ENCODE peak calls at places on chromosome 14, in eight cellular contexts. B, H, W, Y, L, C, O and U are unnamed samples. For H3K27me3, the result is how much of the 10 kb centered on the place peaks cover.

GRCh38 chr14:94648801-94649200 is 36.6 kb downstream of the SERPINA3 start:
- DNase-seq in W (no peak), O (no peak), L (no peak), H (no peak), Y (no peak), C (no peak), B (no peak), U (no peak)

GRCh38 chr14:104268725-104269436 is 130.5 kb downstream of the KIF26A start:
- DNase-seq in W (no peak), C (no peak), O (no peak), Y (no peak), L (no peak), H (no peak), B (peak), U (peak)

GRCh38 chr14:96805906-96806305 is 8.7 kb downstream of the VRK1 start:
- DNase-seq in H (no peak), C (no peak), Y (no peak), B (no peak), W (no peak), O (no peak), L (no peak), U (no peak)

GRCh38 chr14:26444745-26445144 is 153.1 kb downstream of the NOVA1 start:
- DNase-seq in C (no peak), B (no peak), W (no peak), H (peak), O (no peak), L (no peak), Y (no peak), U (no peak)

GRCh38 chr14:30426463-30426862 is 132.5 kb upstream of the G2E3 start:
- DNase-seq in Y (no peak), H (no peak), C (no peak), W (no peak), L (no peak), O (no peak), B (no peak), U (no peak)

GRCh38 chr14:101072945-101073597 is 169.5 kb upstream of the RTL1 start:
- DNase-seq in Y (no peak), L (no peak), O (peak), C (peak), W (peak), B (peak), H (peak), U (peak)

GRCh38 chr14:99177876-99178630 is 93.9 kb downstream of the BCL11B start:
- DNase-seq in C (no peak), H (no peak), W (no peak), O (no peak), Y (no peak), B (no peak), L (no peak), U (peak)

GRCh38 chr14:51328089-51328941 is 88.3 kb downstream of the TMX1 start:
- DNase-seq in O (peak), B (no peak), H (peak), C (peak), Y (no peak), L (peak), W (peak), U (no peak)

GRCh38 chr14:22002860-22003284 is 329.3 kb upstream of the OR4E1 start:
- DNase-seq in W (no peak), C (no peak), O (peak), L (no peak), Y (no peak), H (no peak), B (no peak), U (no peak)

GRCh38 chr14:52033131-52033642 is 35.7 kb downstream of the NID2 start:
- DNase-seq in W (no peak), C (peak), O (no peak), B (no peak), Y (no peak), H (peak), L (no peak), U (no peak)

GRCh38 chr14:100339757-100340453 is 16.8 kb downstream of the SLC25A47 start:
- DNase-seq in L (no peak), Y (no peak), H (no peak), W (no peak), B (no peak), O (no peak), C (no peak), U (no peak)

GRCh38 chr14:55756563-55756962 is 176.6 kb downstream of the KTN1 start:
- DNase-seq in C (no peak), O (no peak), B (no peak), W (no peak), L (no peak), Y (no peak), H (no peak), U (no peak)

GRCh38 chr14:103209054-103209453 is 85.8 kb downstream of the TNFAIP2 start:
- DNase-seq in L (no peak), B (no peak), Y (no peak), H (no peak), C (no peak), W (no peak), O (no peak), U (no peak)

GRCh38 chr14:92690171-92691011 is 58.0 kb downstream of the LGMN start:
- DNase-seq in B (peak), Y (no peak), H (peak), W (peak), L (no peak), O (no peak), C (peak), U (no peak)

GRCh38 chr14:92687681-92688433 is 60.6 kb downstream of the LGMN start:
- DNase-seq in H (peak), O (peak), C (no peak), B (peak), Y (no peak), L (peak), W (no peak), U (no peak)

GRCh38 chr14:92686411-92686762 is 62.0 kb downstream of the LGMN start:
- DNase-seq in W (no peak), H (no peak), C (no peak), B (no peak), O (no peak), L (no peak), Y (no peak), U (no peak)

GRCh38 chr14:92686763-92687427 is 61.5 kb downstream of the LGMN start:
- DNase-seq in H (peak), B (peak), Y (no peak), O (peak), W (peak), C (peak), L (peak), U (peak)

DNA sequence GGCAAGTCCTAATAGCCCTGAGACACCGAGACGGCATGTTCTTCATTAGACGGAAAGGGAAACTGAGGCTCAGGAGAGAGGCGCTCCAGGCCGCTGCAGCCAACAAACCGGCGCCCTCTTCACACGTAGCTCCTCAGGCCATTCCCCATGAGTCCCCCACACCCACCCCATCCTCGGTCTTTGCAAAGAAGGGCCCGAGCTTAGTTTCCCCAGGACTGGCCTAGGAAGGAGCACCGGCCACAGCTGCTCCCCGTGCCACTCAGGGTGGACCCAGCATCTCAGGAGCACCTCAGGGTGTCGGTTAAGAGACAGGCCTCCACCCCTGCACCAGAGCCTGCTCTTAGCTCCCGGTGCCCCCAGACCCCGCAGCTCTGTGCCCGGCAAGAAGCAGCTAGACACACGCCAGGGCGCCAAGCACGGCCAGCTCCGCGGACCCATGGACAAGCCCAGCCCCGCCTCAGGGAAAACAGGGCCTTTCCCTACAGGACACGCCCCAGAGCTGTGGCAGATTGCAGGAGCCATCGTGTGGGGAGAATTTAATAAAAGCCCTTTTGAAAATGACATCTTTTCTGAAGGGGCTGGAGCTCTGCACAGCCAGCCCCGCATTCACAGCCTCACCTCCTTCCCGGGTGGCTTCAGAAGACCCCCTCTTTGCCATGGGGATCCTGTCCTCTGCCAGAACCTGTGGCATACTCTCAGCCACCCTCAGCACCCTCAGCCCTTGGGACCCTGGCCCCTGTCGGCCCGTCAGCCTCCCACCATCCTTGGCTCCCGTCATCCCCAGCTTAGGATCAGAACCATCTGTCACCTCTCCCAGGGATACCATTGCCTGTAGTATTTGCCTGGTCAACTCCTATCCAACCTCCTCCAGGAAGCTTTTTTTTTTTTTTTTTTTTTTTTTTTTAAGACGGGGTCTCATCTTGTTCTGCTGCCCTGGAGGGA is 59.7 kb downstream of the LGMN start:
- DNase-seq in W (no peak), C (no peak), L (no peak), B (peak), H (no peak), Y (no peak), O (no peak), U (no peak)
- H3K4me3 ChIP-seq in W (no peak), C (no peak), L (peak), B (peak), H (no peak), Y (no peak), O (no peak), U (peak)

GRCh38 chr14:74429991-74430390 is 4.0 kb upstream of the SYNDIG1L start:
- DNase-seq in L (no peak), C (no peak), B (no peak), W (no peak), Y (no peak), O (no peak), H (no peak), U (no peak)
- H3K27me3 ChIP-seq in L (under half), C (under half), B (under half), W (under half), Y (under half), O (under half), H (under half), U (under half)

GRCh38 chr14:35404496-35405303 is at the start of gene NFKBIA:
- DNase-seq in C (peak), W (peak), O (peak), H (peak), B (peak), L (peak), Y (peak), U (peak)
- TF ChIP-seq CTCF in C (peak), W (no peak), O (peak), H (peak), B (no peak), L (peak), Y (peak), U (no peak)

DNA sequence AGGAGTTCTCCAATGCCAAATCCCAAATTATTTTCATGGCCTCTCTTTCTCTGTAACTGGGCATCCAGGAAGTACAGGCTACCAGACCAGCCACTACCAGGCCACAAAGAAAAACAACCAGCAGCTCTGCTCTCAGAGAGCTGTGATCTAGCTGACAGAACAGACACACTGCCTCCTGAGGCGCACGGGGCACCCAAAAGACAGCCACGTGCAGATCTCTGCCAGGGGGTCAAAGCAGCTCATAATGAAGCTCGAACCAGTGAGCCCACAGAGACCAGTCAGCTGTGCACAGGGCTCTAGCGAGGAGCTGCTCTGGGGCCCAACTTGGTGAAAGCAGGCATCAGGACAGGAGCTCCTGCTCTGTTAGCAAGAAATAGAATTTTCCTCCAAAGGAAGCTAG is 30.4 kb downstream of the ACTN1 start:
- DNase-seq in Y (no peak), L (no peak), W (no peak), O (no peak), H (no peak), B (peak), C (no peak), U (no peak)
- H3K4me3 ChIP-seq in Y (no peak), L (no peak), W (no peak), O (no peak), H (no peak), B (no peak), C (no peak), U (no peak)

DNA sequence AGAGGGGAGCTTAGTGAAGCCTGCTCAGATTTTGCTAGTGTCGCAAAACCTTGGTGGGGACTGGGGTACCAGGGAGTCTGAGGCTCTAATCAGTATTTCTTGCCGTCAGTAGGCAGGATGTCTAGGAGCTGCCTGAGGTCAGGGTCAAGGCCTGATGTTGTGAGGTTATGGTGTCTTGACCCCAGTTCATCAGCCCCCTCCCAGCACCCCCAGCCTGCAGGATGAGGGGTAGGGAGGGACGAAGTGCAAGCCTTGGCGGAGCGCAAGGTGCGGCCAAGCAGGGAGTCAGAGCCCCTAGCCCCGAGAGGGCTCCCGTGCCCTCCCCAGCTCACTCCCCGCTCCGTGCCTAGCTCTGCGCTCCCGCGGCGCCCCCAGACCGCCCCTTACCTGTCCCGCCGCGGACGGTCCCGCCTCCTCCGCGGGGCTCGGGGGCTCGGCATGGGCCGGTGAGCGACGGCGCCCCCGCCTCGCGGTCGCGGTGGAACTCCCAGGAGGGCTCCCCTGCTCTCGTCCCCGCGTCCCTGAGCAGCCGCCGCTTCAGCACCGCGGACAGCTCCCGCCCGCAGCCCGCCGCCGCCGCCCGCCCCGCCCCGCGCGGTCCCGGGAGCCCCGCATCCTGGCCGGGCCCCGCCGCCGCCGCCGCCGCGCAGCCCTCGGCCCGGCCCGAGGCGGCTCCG is 347 bp downstream of the SYNDIG1L start:
- DNase-seq in W (no peak), Y (no peak), B (no peak), O (peak), C (no peak), L (peak), H (no peak), U (peak)
- H3K27me3 ChIP-seq in W (under half), Y (under half), B (under half), O (under half), C (under half), L (under half), H (half or more), U (under half)

DNA sequence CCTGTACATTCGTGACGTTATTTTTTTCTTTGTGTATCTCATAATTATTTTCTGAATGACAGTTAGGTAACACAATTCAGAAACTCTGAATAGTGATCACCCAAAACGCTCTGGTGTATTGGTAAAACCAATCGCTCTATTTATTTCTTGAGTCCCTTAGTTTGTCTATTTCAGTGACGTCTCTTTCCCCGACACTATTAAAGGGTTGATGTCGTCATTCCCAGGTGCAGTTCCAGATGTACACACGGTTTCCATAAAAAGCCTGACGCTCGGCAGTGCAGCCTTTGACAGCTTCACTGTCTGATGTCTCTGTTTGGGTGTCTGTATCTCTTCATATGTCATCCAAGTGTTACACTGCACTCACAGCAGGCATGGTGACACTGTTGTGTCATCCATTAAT is 701.4 kb downstream of the TMEM121 start:
- DNase-seq in C (no peak), L (no peak), B (no peak), H (no peak), O (no peak), Y (no peak), W (no peak), U (no peak)
- TF ChIP-seq CTCF in C (no peak), L (no peak), B (no peak), H (no peak), O (no peak), Y (no peak), W (no peak), U (no peak)

DNA sequence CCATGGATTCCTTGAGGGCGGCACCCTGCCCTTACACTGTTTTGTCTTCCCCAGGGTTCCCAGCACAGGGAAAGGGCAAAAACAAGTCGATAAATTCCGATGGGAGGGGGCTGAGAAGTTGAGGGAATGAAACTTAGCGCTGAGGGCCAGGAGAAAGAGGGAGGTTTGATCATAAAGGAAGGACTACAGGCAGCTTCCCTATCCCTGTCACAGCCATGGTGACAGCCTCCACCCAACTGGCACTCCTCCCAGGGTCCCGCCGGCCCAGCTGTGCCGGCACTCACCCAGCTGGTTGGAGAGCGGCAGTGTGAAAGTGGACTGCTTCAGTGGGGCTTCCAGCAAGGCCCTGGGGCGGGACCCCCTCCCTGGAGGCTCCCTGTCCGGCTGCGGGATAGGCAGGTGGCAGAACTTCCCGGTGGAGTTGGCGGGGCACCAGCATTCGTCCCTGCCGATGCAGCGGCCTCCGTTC is 58.4 kb downstream of the ISCA2 start:
- DNase-seq in C (no peak), H (no peak), Y (no peak), O (peak), L (peak), W (no peak), B (peak), U (no peak)
- H3K4me3 ChIP-seq in C (no peak), H (no peak), Y (no peak), O (peak), L (no peak), W (no peak), B (no peak), U (no peak)

DNA sequence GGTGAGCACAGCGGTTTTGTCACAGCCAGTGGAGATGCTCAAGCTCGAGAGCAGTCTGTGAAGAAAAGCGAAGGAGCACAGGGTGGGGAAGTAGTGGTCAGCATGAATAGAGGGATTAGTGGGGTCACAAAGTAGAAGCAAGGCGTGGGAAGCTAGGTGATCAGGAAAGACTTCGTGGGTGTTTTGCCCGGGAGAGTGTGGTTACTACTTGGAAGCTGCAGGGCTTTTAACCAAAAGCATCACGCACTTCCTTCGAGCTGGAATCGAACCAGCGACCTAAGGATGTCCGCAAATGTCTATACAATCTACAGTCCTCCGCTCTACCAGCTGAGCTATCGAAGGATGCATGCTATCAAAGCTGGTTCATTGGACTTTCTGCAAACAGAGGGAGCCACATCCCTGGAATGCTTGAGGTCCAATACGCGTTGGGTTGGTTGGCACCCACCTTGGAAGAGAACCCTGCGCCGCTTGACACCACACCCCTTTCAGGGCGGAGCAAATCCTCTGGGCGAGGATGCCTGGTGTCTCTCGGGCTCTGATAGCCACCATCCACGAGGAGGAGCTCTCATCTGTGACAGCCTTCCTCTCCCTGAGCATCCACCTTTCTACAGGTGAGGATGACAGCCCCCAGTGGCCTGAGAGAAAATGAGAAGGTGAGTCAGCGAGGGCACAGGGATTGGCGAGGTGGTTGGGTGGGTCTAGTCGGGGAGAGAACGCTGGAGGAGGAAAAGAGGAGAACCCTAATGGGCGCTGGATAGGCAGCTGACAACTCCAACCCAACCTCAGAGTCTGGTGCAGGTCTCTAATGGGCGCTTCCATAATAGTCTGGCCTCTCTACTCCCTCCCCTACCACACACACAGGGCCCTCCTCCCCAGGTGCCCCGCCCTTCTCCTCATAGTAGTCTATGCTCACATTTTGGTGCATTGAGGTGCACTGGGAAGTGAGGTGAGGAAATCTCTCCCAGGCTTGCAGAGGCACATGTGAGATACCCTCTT is 16.0 kb upstream of the OR6S1 start:
- DNase-seq in B (no peak), L (no peak), O (no peak), H (no peak), C (peak), Y (no peak), W (no peak), U (no peak)
- H3K27me3 ChIP-seq in B (under half), L (half or more), O (half or more), H (under half), C (under half), Y (under half), W (under half), U (half or more)

GRCh38 chr14:70514168-70515069 is 20.4 kb downstream of the ADAM20 start:
- DNase-seq in Y (no peak), C (peak), L (no peak), H (no peak), O (no peak), B (no peak), W (no peak), U (no peak)

GRCh38 chr14:70515796-70516195 is 19.0 kb downstream of the ADAM20 start:
- DNase-seq in Y (no peak), H (no peak), L (no peak), B (no peak), O (no peak), W (no peak), C (peak), U (no peak)
- TF ChIP-seq CTCF in Y (no peak), H (no peak), L (no peak), B (no peak), O (no peak), W (no peak), C (no peak), U (no peak)